ENCODE peak calls at places on chromosome 11, in ten cellular contexts. D is fibroblast of villous mesenchyme; C is HCT116; N is AG04449; T is BJ; G is lower leg skin; H is tibial nerve; U is stimulated activated naive CD4-positive, alpha-beta T cell; K is mesenchymal stem cell; A is CD4-positive, alpha-beta memory T cell. W is an unnamed sample.
A peak's percentile ranks its signal among the peaks of the same experiment; 100 is the strongest.

GRCh38 chr11:87176044-87176443 is 138.3 kb downstream of the TMEM135 start:
- DNase-seq in D (no peak), T (no peak), N (no peak), U (no peak), A (no peak), G (no peak), C (peak; percentile 60), H (no peak), K (no peak), W (peak; percentile 6)

GRCh38 chr11:63837719-63838118 is 1.2 kb upstream of the MARK2 start:
- DNase-seq in T (no peak), A (no peak), H (no peak), C (no peak), U (no peak), D (no peak), G (no peak), N (no peak), K (no peak), W (no peak)

GRCh38 chr11:44988981-44989635 is 38.4 kb upstream of the TP53I11 start:
- DNase-seq in U (no peak), T (no peak), C (no peak), D (no peak), K (no peak), N (no peak), G (no peak), H (no peak), A (no peak), W (no peak)

GRCh38 chr11:84476581-84476980 is 1150.6 kb downstream of the DLG2 start:
- DNase-seq in U (no peak), N (no peak), T (no peak), C (no peak), H (no peak), K (peak; percentile 39), D (no peak), G (no peak), A (no peak), W (no peak)

GRCh38 chr11:116300252-116300651 is 472.5 kb downstream of the BUD13 start:
- DNase-seq in C (no peak), K (no peak), A (no peak), H (no peak), N (no peak), U (no peak), D (no peak), T (no peak), G (no peak), W (no peak)

GRCh38 chr11:65422633-65423515 is at the start of gene NEAT1:
- DNase-seq in G (peak; percentile 97), U (peak; percentile 81), C (peak; percentile 79), A (peak; percentile 88), K (peak; percentile 98), T (peak; percentile 77), H (peak; percentile 99), N (peak; percentile 38), D (peak; percentile 97), W (peak; percentile 96)

GRCh38 chr11:19792510-19792909 is 79.9 kb downstream of the NAV2 start:
- DNase-seq in H (no peak), K (peak; percentile 45), G (no peak), D (peak; percentile 89), C (no peak), A (no peak), N (no peak), T (no peak), U (no peak), W (no peak)

GRCh38 chr11:65468874-65469333 is 29.9 kb upstream of the MALAT1 start:
- DNase-seq in T (no peak), U (peak; percentile 27), G (no peak), D (peak; percentile 54), C (peak; percentile 81), K (peak; percentile 58), A (peak; percentile 49), N (no peak), H (peak; percentile 44), W (no peak)

GRCh38 chr11:118215262-118215661 is 9.5 kb downstream of the JAML start:
- DNase-seq in N (no peak), K (no peak), D (no peak), H (no peak), U (no peak), A (no peak), T (no peak), C (no peak), G (no peak), W (no peak)

GRCh38 chr11:58900479-58901420 is 38.5 kb upstream of the GLYATL1 start:
- DNase-seq in N (no peak), D (peak; percentile 59), U (no peak), G (peak; percentile 60), H (peak; percentile 70), A (no peak), T (no peak), K (peak; percentile 81), C (peak; percentile 80), W (peak; percentile 27)

GRCh38 chr11:130636672-130637463 is 188.4 kb downstream of the ADAMTS15 start:
- DNase-seq in A (no peak), G (no peak), D (peak; percentile 78), C (peak; percentile 16), N (no peak), K (peak; percentile 88), H (no peak), T (peak; percentile 61), U (no peak), W (peak; percentile 90)

GRCh38 chr11:72727521-72727920 is 24.7 kb downstream of the ARAP1 start:
- DNase-seq in T (no peak), U (no peak), H (no peak), G (no peak), A (no peak), N (no peak), C (no peak), K (no peak), D (no peak), W (no peak)

GRCh38 chr11:64472593-64473455 is 113.9 kb downstream of the RPS6KA4 start:
- DNase-seq in N (no peak), C (no peak), U (no peak), A (no peak), H (no peak), K (no peak), G (no peak), T (no peak), D (no peak), W (no peak)

GRCh38 chr11:46480909-46481308 is 89.3 kb upstream of the CHRM4 start:
- DNase-seq in N (no peak), G (no peak), U (no peak), C (no peak), K (no peak), H (no peak), A (no peak), D (no peak), T (no peak), W (no peak)

GRCh38 chr11:1919428-1920127 is at the start of gene TNNT3:
- DNase-seq in A (no peak), D (no peak), T (no peak), K (no peak), G (no peak), H (no peak), C (no peak), U (no peak), N (no peak), W (no peak)

GRCh38 chr11:62732830-62733229 is 4.5 kb downstream of the TTC9C start:
- DNase-seq in H (no peak), T (no peak), N (no peak), D (peak; percentile 55), K (peak; percentile 69), U (no peak), G (no peak), A (peak; percentile 37), C (no peak), W (no peak)

GRCh38 chr11:123188508-123189165 is 6.4 kb downstream of the CLMP start:
- DNase-seq in A (no peak), T (peak; percentile 49), D (peak; percentile 99), N (no peak), C (no peak), U (no peak), H (no peak), K (peak; percentile 97), G (no peak), W (peak; percentile 49)

GRCh38 chr11:18791175-18792065 is at the start of gene PTPN5:
- DNase-seq in N (no peak), T (no peak), H (no peak), G (no peak), K (no peak), D (no peak), U (no peak), C (no peak), A (no peak), W (no peak)